ENCODE peak calls at places on chromosome 9, in six cellular contexts. K is IMR-90, I is HL-60, P is brain microvascular endothelial cell, O is heart left ventricle, Q is dorsolateral prefrontal cortex. L is an unnamed sample.

GRCh38 chr9:18668944-18669343 is 195.0 kb downstream of the ADAMTSL1 start:
- DNase-seq in O (no peak), P (no peak), I (no peak), K (no peak), Q (no peak), L (no peak)

GRCh38 chr9:83544002-83544698 is 5.9 kb upstream of the FRMD3 start:
- DNase-seq in K (peak; percentile 38), I (peak; percentile 52), Q (no peak), O (no peak), P (peak; percentile 57), L (no peak)

GRCh38 chr9:23380821-23381220 is 445.2 kb downstream of the ELAVL2 start:
- DNase-seq in P (no peak), I (no peak), K (no peak), Q (no peak), O (no peak), L (no peak)

GRCh38 chr9:126682928-126683697 is 69.4 kb downstream of the LMX1B start:
- DNase-seq in O (peak; percentile 38), K (no peak), I (no peak), Q (no peak), P (no peak), L (no peak)

GRCh38 chr9:79325501-79325900 is 246.3 kb upstream of the TLE4 start:
- DNase-seq in O (no peak), I (no peak), P (no peak), Q (no peak), K (peak; percentile 45), L (no peak)

GRCh38 chr9:118578467-118578866 is 790.8 kb downstream of the BRINP1 start:
- DNase-seq in Q (no peak), I (no peak), O (no peak), P (peak; percentile 68), K (no peak), L (no peak)

GRCh38 chr9:98795970-98796363 is 388 bp downstream of the ANKS6 start:
- DNase-seq in Q (peak; percentile 28), P (no peak), K (no peak), I (no peak), O (no peak), L (no peak)

GRCh38 chr9:75096796-75097195 is 8.5 kb downstream of the OSTF1 start:
- DNase-seq in P (no peak), Q (no peak), O (no peak), K (peak; percentile 65), I (no peak), L (no peak)

GRCh38 chr9:81380960-81381359 is 308.4 kb downstream of the TLE1 start:
- DNase-seq in O (no peak), I (no peak), P (no peak), K (no peak), Q (no peak), L (no peak)

GRCh38 chr9:79623799-79624721 is 52.3 kb downstream of the TLE4 start:
- DNase-seq in P (no peak), O (peak; percentile 38), K (no peak), I (peak; percentile 77), Q (no peak), L (peak; percentile 77)

GRCh38 chr9:89502038-89502601 is 4.2 kb upstream of the SEMA4D start:
- DNase-seq in Q (no peak), I (no peak), K (no peak), P (no peak), O (no peak), L (no peak)

GRCh38 chr9:1071730-1072129 is 21.6 kb downstream of the DMRT2 start:
- DNase-seq in I (no peak), K (no peak), Q (no peak), P (no peak), O (no peak), L (no peak)

GRCh38 chr9:92508018-92508417 is 25.7 kb upstream of the ASPN start:
- DNase-seq in I (no peak), P (no peak), O (no peak), K (no peak), Q (no peak), L (no peak)

GRCh38 chr9:92506184-92506857 is 24.0 kb upstream of the ASPN start:
- DNase-seq in Q (no peak), I (no peak), O (no peak), K (peak; percentile 95), P (peak; percentile 79), L (no peak)

GRCh38 chr9:92507496-92507895 is 25.2 kb upstream of the ASPN start:
- DNase-seq in P (no peak), I (no peak), O (no peak), Q (no peak), K (no peak), L (no peak)

GRCh38 chr9:92504881-92505280 is 22.6 kb upstream of the ASPN start:
- DNase-seq in K (peak; percentile 35), I (no peak), O (no peak), P (no peak), Q (no peak), L (no peak)

DNA sequence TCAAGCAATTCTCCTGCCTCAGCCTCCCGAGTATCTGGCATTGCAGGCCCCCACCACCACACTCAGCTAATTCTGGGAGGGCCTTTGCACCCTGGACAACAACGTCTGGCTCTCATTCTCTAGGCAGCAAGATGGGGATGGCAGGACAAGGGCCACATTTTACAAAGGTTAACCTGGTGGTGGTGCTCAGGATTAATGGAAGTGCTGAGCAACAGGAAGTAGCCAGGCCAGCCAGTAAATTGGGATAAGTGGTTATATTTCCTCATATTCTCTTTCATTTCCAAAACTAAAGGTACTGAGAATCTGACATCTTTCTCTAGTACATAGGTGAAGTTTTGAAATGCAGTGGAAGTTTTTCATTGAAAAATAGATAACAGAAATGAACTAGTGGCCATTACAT is 24.7 kb upstream of the ASPN start:
- DNase-seq in K (no peak), O (no peak), P (no peak), Q (no peak), I (no peak), L (no peak)
- TF ChIP-seq CTCF in K (no peak), O (no peak), P (no peak), Q (no peak), I (no peak), L (no peak)

GRCh38 chr9:132235894-132236661 is 74.2 kb downstream of the NTNG2 start:
- DNase-seq in K (peak; percentile 56), Q (peak; percentile 86), P (peak; percentile 49), O (peak; percentile 77), I (peak; percentile 61), L (peak; percentile 72)

GRCh38 chr9:132238026-132238972 is 76.4 kb downstream of the NTNG2 start:
- DNase-seq in O (no peak), Q (no peak), K (no peak), P (no peak), I (no peak), L (no peak)

GRCh38 chr9:132235125-132235524 is 73.3 kb downstream of the NTNG2 start:
- DNase-seq in I (no peak), K (no peak), Q (no peak), O (no peak), P (no peak), L (no peak)

GRCh38 chr9:132237481-132237880 is 75.6 kb downstream of the NTNG2 start:
- DNase-seq in Q (no peak), O (peak; percentile 55), I (no peak), P (no peak), K (no peak), L (no peak)

GRCh38 chr9:132236662-132237311 is 74.9 kb downstream of the NTNG2 start:
- DNase-seq in P (no peak), K (no peak), I (no peak), Q (no peak), O (no peak), L (no peak)
- TF ChIP-seq CTCF in P (no peak), K (no peak), I (no peak), Q (peak; percentile 29), O (no peak), L (peak; percentile 76)

GRCh38 chr9:107674937-107675277 is 185.3 kb upstream of the KLF4 start:
- DNase-seq in I (peak; percentile 91), P (no peak), O (no peak), K (no peak), Q (no peak), L (peak; percentile 82)
- TF ChIP-seq CTCF in I (peak; percentile 11), P (no peak), O (no peak), K (no peak), Q (no peak), L (peak; percentile 37)

GRCh38 chr9:21070887-21071286 is 6.9 kb downstream of the IFNB1 start:
- DNase-seq in P (no peak), I (no peak), Q (no peak), O (no peak), K (peak; percentile 2), L (no peak)

GRCh38 chr9:21075484-21075883 is 2.3 kb downstream of the IFNB1 start:
- DNase-seq in I (no peak), K (no peak), O (no peak), Q (no peak), P (no peak), L (no peak)

DNA sequence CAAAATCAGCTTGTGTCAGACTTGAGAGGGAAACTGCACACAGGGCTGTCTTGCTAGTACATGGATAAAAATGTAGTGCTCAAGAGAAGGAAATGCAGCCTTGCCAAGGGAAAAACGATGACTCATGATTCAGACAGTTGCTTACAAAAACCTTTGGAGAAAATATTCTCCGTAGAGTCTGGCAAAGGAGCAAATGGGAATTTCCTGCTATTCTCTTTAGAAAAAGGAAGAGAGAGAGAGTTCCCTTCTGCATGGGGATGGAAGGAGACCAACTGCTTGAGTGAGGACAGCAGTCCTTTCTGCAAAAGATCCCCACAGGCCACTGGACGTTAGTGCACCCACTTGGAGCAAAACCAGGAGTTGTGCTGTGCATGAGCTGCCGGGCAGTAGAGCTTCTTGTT is 7.6 kb downstream of the IFNB1 start:
- DNase-seq in I (no peak), O (peak; percentile 49), Q (peak; percentile 39), K (peak; percentile 98), P (peak; percentile 94), L (no peak)
- TF ChIP-seq CTCF in I (no peak), O (peak; percentile 28), Q (no peak), K (peak; percentile 14), P (peak; percentile 55), L (peak; percentile 37)

GRCh38 chr9:2336055-2336454 is 285.5 kb upstream of the VLDLR start:
- DNase-seq in I (no peak), K (peak; percentile 1), P (peak; percentile 26), Q (no peak), O (no peak), L (no peak)
- TF ChIP-seq CTCF in I (no peak), K (no peak), P (peak; percentile 54), Q (peak; percentile 30), O (no peak), L (no peak)

L was measured in CD14-positive monocyte.